ENCODE peak calls at places on chromosomes 1 and 21, in five cellular contexts. U is keratinocyte, B is heart left ventricle, S is psoas muscle, F is brain microvascular endothelial cell. I is an unnamed sample.

GRCh38 chr1:171222961-171223360 is 25.3 kb upstream of the FMO1 start:
- DNase-seq in B (peak), S (no peak), U (no peak), F (no peak), I (no peak)

GRCh38 chr1:16612332-16613172 is 812 bp downstream of the NBPF1 start:
- DNase-seq in U (peak), S (peak), B (peak), F (peak), I (peak)

GRCh38 chr21:29390778-29391177 is 92.1 kb downstream of the BACH1 start:
- DNase-seq in F (no peak), U (no peak), S (no peak), B (no peak), I (no peak)

GRCh38 chr1:48977273-48977672 is 200.6 kb upstream of the BEND5 start:
- DNase-seq in B (no peak), F (no peak), U (no peak), S (no peak), I (no peak)

GRCh38 chr21:41947596-41948403 is 6.0 kb downstream of the C2CD2 start:
- DNase-seq in B (no peak), F (no peak), U (no peak), S (peak), I (peak)

GRCh38 chr1:51491166-51491981 is 27.7 kb downstream of the EPS15 start:
- DNase-seq in F (no peak), U (no peak), B (no peak), S (no peak), I (no peak)

GRCh38 chr1:153217212-153217611 is at the start of gene PRR9:
- DNase-seq in B (no peak), S (no peak), F (no peak), U (peak), I (no peak)

GRCh38 chr21:20276954-20277353 is 721.3 kb upstream of the NCAM2 start:
- DNase-seq in S (no peak), F (no peak), U (no peak), B (no peak), I (no peak)

GRCh38 chr1:113904292-113904673 is 316 bp downstream of the AP4B1 start:
- DNase-seq in F (no peak), S (no peak), B (no peak), U (no peak), I (no peak)

GRCh38 chr1:21270086-21270689 is 20.1 kb downstream of the ECE1 start:
- DNase-seq in F (peak), U (no peak), S (peak), B (peak), I (peak)

GRCh38 chr1:183180634-183181056 is 5.4 kb upstream of the LAMC2 start:
- DNase-seq in S (peak), U (no peak), F (peak), B (peak), I (no peak)

GRCh38 chr1:9009438-9010366 is 16.5 kb downstream of the SLC2A7 start:
- DNase-seq in F (peak), U (no peak), S (no peak), B (no peak), I (no peak)

GRCh38 chr1:167518331-167518700 is at the start of gene CD247:
- DNase-seq in S (no peak), B (no peak), U (no peak), F (no peak), I (no peak)

GRCh38 chr1:211520641-211521040 is 28.7 kb upstream of the RD3 start:
- DNase-seq in S (no peak), F (no peak), U (no peak), B (no peak), I (no peak)

GRCh38 chr21:16534408-16535099 is 804.8 kb downstream of the USP25 start:
- DNase-seq in B (peak), S (peak), F (no peak), U (no peak), I (no peak)

GRCh38 chr1:156608981-156609380 is 7.7 kb upstream of the GPATCH4 start:
- DNase-seq in B (no peak), U (no peak), S (no peak), F (no peak), I (no peak)

GRCh38 chr1:155174334-155175280 is 958 bp downstream of the TRIM46 start:
- DNase-seq in B (no peak), U (no peak), F (no peak), S (no peak), I (no peak)

GRCh38 chr1:41683681-41684500 is 199.4 kb upstream of the EDN2 start:
- DNase-seq in B (no peak), S (no peak), U (no peak), F (no peak), I (no peak)

GRCh38 chr21:34558166-34558565 is 46.2 kb upstream of the KCNE1 start:
- DNase-seq in B (no peak), F (no peak), S (no peak), U (no peak), I (no peak)

GRCh38 chr1:186014370-186015030 is 280.3 kb downstream of the HMCN1 start:
- DNase-seq in S (no peak), B (no peak), F (peak), U (no peak), I (no peak)

GRCh38 chr1:54517536-54517935 is 30.5 kb upstream of the ACOT11 start:
- DNase-seq in F (no peak), U (no peak), S (no peak), B (no peak), I (no peak)

GRCh38 chr1:6465461-6466005 is 440 bp downstream of the TNFRSF25 start:
- DNase-seq in B (no peak), S (no peak), U (no peak), F (no peak), I (no peak)

GRCh38 chr1:53585565-53585964 is 126.4 kb downstream of the DMRTB1 start:
- DNase-seq in F (no peak), U (no peak), S (no peak), B (no peak), I (no peak)

GRCh38 chr1:91160363-91161075 is 138.7 kb upstream of the ZNF644 start:
- DNase-seq in F (no peak), B (no peak), U (no peak), S (no peak), I (no peak)

GRCh38 chr1:167171286-167171929 is 49.3 kb upstream of the POU2F1 start:
- DNase-seq in U (no peak), B (no peak), F (peak), S (no peak), I (no peak)

GRCh38 chr1:3690282-3691065 is 38.2 kb downstream of the TP73 start:
- DNase-seq in F (no peak), U (peak), S (no peak), B (no peak), I (no peak)

GRCh38 chr1:48870596-48870995 is 93.9 kb upstream of the BEND5 start:
- DNase-seq in U (no peak), F (no peak), S (no peak), B (no peak), I (no peak)

GRCh38 chr1:44895919-44896734 is 53.1 kb upstream of the PTCH2 start:
- DNase-seq in F (no peak), S (no peak), B (no peak), U (no peak), I (no peak)

GRCh38 chr1:221739677-221740025 is 2.2 kb downstream of the DUSP10 start:
- DNase-seq in U (no peak), F (no peak), B (no peak), S (no peak), I (no peak)

GRCh38 chr1:221741364-221741970 is 422 bp downstream of the DUSP10 start:
- DNase-seq in F (no peak), S (peak), B (peak), U (no peak), I (no peak)

GRCh38 chr1:221741971-221742554 is at the start of gene DUSP10:
- DNase-seq in U (peak), S (peak), F (peak), B (peak), I (peak)

GRCh38 chr1:221740260-221740830 is 1.5 kb downstream of the DUSP10 start:
- DNase-seq in U (no peak), F (no peak), S (no peak), B (no peak), I (no peak)

DNA sequence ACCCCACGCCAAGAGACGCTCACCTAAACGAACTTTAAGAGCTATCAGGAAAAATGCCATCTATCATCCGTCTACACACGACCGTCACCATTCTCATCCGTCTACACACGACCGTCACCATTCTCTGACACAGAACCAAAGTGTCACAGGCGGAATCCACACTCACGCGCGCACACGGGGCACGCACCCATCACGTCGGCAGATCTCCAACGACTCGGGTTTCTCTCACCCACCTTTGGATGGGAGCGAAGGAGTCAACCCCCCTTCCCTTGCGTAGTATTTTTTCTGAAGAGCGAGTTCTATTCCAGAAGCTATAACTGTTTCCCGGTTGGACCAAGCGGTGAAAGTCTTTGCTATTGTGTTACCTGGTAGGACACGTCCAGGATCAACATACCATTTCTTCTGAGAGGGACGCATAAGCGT is 937 bp downstream of the DUSP10 start:
- DNase-seq in U (no peak), B (no peak), S (peak), F (no peak), I (no peak)
- H3K4me3 ChIP-seq in U (peak), B (peak), S (peak), F (peak), I (peak)

GRCh38 chr1:230226814-230227213 is 159.8 kb downstream of the GALNT2 start:
- DNase-seq in S (no peak), F (no peak), U (no peak), B (no peak), I (no peak)
- H3K4me3 ChIP-seq in S (no peak), F (no peak), U (no peak), B (no peak), I (no peak)

DNA sequence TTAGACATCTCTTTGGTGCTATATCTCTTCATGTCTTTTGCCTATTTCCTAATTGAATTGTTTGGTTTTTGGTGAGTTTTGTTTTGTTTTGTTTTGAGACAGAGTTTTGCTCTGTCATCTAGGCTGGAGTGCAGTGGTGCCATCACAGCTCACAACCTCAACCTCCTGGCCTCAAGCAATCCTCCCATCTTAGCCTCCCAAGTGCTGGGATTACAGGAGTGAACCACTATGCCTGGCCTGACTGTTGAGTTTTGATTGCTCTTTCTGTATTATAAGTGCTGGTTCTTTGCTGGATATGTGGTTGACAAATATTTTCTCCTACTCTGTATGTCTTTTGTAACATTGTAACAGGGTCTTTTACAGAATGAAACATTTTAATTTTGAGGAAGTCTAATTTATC is 38.0 kb downstream of the NAV1 start:
- DNase-seq in B (no peak), S (no peak), U (no peak), F (no peak), I (no peak)
- H3K4me3 ChIP-seq in B (no peak), S (no peak), U (no peak), F (no peak), I (no peak)

DNA sequence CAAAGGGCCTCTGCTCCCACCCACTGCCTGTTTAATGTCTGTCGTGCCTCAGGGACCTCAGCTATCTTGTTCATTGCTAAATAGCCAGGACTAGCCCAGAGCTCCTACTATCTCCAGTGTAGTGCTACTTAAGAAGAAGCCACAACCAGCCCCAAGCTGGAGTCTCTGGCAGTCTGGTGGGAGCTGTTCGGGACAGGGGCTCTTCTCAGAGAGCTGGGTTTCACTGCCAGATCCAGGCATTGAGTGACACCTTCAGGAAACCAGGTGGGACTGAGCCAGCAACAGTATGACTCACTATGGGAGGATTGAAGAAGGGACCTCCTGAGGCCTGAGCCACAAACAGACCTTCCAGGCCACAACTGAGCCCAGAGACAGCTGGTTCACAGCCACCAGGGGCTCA is 25.4 kb downstream of the MATN1 start:
- DNase-seq in F (no peak), U (peak), B (no peak), S (no peak), I (no peak)
- H3K4me3 ChIP-seq in F (no peak), U (no peak), B (no peak), S (no peak), I (no peak)

I was measured in ascending aorta.